ENCODE peak calls at places on chromosome 14, in four cellular contexts. T, X, A and H are unnamed samples.

GRCh38 chr14:52265248-52265647 is 2.2 kb upstream of the PTGDR start:
- DNase-seq in T (no peak), X (no peak), A (no peak), H (no peak)

GRCh38 chr14:74042296-74042695 is 23.1 kb downstream of the BBOF1 start:
- DNase-seq in X (no peak), T (no peak), A (no peak), H (no peak)

GRCh38 chr14:37413504-37414003 is 181.5 kb downstream of the FOXA1 start:
- DNase-seq in T (peak; percentile 69), A (no peak), X (no peak), H (no peak)

GRCh38 chr14:39230416-39230815 is 3.3 kb upstream of the MIA2 start:
- DNase-seq in T (no peak), A (no peak), X (peak; percentile 19), H (no peak)

GRCh38 chr14:75969126-75969525 is 12.7 kb downstream of the TGFB3 start:
- DNase-seq in A (no peak), T (no peak), X (no peak), H (no peak)

GRCh38 chr14:92613008-92613658 is 99.6 kb downstream of the RIN3 start:
- DNase-seq in X (peak; percentile 24), T (peak; percentile 20), A (no peak), H (peak; percentile 97)

GRCh38 chr14:23631234-23631633 is 4.9 kb upstream of the DHRS2 start:
- DNase-seq in X (no peak), A (no peak), T (no peak), H (no peak)

GRCh38 chr14:77584809-77585208 is 31.6 kb downstream of the SPTLC2 start:
- DNase-seq in A (no peak), X (no peak), T (no peak), H (no peak)

GRCh38 chr14:90300649-90301048 is 31.1 kb downstream of the NRDE2 start:
- DNase-seq in T (no peak), X (no peak), A (no peak), H (no peak)

GRCh38 chr14:88551094-88551870 is 3.5 kb downstream of the PTPN21 start:
- DNase-seq in X (peak; percentile 58), T (no peak), A (peak; percentile 58), H (peak; percentile 96)

GRCh38 chr14:52175982-52176502 is 91.5 kb upstream of the PTGDR start:
- DNase-seq in T (no peak), A (no peak), X (no peak), H (no peak)

GRCh38 chr14:61562321-61563161 is 132.8 kb upstream of the HIF1A start:
- DNase-seq in T (peak; percentile 90), A (peak; percentile 96), X (peak; percentile 79), H (no peak)

GRCh38 chr14:97640031-97640430 is 842.8 kb downstream of the VRK1 start:
- DNase-seq in X (no peak), A (no peak), T (no peak), H (no peak)

GRCh38 chr14:96359959-96360358 is 3.2 kb downstream of the ATG2B start:
- DNase-seq in T (no peak), X (no peak), A (no peak), H (no peak)

GRCh38 chr14:34711808-34712712 is 2.3 kb downstream of the CFL2 start:
- DNase-seq in T (no peak), A (no peak), X (no peak), H (no peak)

GRCh38 chr14:66628646-66629045 is 120.7 kb downstream of the GPHN start:
- DNase-seq in X (no peak), T (no peak), A (no peak), H (no peak)

GRCh38 chr14:55440385-55440784 is at the start of gene TBPL2:
- DNase-seq in A (no peak), X (no peak), T (no peak), H (peak; percentile 90)

GRCh38 chr14:39097159-39097558 is 5.9 kb downstream of the SEC23A start:
- DNase-seq in T (peak; percentile 90), X (peak; percentile 3), A (no peak), H (no peak)

GRCh38 chr14:76348898-76349297 is 27.0 kb upstream of the ESRRB start:
- DNase-seq in X (peak; percentile 3), A (peak; percentile 74), T (no peak), H (no peak)

GRCh38 chr14:33679461-33680225 is 271.2 kb downstream of the EGLN3 start:
- DNase-seq in T (no peak), X (no peak), A (no peak), H (no peak)

GRCh38 chr14:100443643-100444042 is 120.5 kb downstream of the SLC25A47 start:
- DNase-seq in X (no peak), A (no peak), T (no peak), H (no peak)
- TF ChIP-seq FOSL1 in X (no peak), A (peak; percentile 28), T (no peak), H (no peak)

DNA sequence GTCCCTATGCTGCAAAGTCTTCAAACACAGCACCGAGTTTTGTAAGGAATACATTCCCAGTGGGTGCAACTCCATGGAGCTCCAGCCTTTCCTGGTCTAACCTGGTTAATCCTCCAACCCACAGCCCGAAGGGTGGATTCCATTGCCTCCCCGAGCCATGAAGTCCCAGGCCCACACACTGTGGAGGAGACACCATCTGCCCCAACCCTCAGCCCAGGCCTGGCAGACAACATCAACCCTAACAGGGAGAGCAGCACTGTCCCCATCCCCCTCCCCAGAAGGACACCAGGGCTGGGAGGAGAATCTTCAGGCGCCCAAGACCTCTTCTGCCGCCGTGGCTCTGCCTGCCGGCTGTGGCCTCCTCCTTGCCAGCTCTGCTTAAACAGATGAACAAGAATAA is 15.8 kb upstream of the ZFP36L1 start:
- DNase-seq in A (no peak), X (no peak), T (no peak), H (no peak)
- TF ChIP-seq FOSL1 in A (no peak), X (no peak), T (no peak), H (no peak)

DNA sequence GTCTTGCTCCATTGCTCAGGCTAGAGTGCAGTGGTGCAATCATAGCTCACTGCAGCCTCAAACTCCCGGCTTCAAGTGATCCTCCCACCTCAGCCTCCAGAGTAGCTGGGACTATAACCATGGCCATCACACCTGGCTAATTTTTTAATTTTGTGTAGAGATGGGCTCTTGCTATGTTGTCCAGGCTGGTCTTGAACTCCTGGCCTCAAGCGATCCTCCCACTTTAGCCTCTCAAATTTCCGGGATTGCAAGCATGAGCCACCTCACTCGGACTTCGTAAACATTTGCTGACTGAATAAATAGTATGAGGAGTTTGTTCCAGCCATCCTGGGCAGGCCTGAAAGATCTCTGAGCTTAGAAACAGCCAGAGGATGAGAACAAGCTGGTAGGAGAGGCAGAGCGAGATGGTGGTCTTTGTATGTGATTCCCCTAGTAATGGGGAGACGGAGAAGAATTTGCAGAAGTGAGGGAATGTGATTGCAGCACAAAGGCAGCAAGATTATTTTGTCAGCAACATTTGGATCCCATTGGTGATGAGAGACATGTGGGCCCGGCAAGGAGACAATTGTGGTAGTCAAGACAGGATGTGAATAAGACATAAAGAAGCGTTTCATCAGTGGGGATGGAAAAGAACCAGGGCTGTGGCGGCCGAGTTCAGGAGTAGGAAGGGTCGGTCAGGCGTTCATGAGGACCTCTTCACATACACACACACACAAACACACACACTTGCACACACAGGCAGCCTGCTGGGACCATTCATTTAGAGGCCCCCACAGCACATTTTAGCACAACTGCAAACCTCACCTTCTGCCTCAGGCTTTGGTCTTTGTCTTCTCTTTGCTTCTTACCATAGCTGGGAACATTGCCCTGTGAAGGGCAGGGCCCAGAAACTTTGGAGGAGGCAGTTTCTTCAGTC is 155.5 kb downstream of the ZFP36L1 start:
- DNase-seq in X (no peak), T (no peak), A (no peak), H (peak; percentile 26)
- TF ChIP-seq FOSL1 in X (no peak), T (no peak), A (no peak), H (no peak)

DNA sequence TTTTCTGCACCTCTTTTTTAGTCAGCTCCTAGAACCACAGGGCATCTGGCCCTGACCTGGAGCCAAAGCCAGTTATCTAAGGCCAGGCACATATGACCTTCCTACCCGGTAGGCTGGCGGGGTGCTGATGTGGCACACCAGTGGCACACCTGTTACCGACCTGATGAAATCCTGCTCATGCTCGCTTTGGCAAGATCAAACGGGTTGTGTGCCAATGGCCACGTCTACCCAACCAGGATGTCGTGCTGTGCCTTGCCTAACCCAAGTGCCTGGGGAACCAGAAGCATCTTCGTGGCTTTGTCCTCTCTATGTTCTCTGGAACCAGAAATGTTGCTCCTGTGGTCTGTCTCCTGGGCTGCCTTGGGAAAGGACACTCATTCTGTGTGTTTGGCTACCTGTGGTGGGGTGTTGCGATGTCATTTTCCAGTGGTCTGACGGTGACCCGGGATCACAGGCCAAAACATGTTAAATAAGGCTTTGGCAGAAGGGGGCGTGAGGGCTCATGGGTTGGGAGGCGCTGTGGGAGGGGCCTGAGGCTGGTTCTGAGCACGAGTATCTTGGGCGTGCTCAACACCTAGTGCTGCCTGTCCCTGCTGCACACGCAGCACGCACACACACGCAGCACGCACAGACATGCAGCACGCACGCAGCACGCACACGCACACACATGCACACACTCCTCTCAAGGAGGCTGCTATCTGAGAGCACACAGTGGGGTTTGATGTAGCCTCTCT is 27.9 kb downstream of the CCNK start:
- DNase-seq in X (peak; percentile 17), A (no peak), T (no peak), H (peak; percentile 56)
- TF ChIP-seq FOSL1 in X (no peak), A (no peak), T (no peak), H (no peak)

DNA sequence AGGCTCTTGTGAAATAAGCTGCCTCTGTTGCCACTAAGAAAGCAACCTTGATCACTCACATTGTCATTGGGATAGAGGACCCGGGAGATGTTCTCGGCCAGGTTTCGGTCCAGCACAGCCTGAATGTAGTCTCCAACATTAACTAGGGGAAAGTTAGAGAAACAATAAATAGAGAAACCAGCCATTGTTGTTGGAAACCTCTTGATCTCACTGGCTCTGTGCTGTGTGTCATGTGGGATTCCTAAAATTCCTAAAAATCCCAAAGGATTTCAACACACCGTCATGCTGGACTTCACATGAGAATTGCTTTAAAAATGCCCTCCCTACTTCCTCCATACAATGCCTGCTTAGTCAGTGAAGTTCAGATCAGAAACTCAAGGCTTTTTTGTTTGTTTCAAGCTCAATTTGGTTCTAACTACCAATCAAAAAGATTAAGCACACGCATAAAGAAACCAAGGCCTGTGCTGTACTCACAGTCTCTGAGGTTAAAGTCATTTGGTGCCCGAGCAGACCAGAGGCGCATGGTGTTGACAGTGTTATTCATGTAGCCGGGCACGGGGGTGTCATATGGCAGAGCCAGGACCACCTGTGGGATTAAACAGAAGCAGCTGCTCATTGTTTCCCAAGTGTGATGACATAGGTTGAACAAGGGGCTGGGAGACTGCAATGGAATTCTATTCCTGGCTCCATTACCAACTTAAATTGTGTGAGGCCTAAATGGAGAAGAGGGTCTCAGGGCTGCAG is 23.6 kb downstream of the PYGL start:
- DNase-seq in T (peak; percentile 90), X (no peak), A (no peak), H (no peak)
- TF ChIP-seq FOSL1 in T (no peak), X (no peak), A (no peak), H (no peak)

GRCh38 chr14:93902619-93903307 is 24.4 kb upstream of the FAM181A start:
- DNase-seq in T (peak; percentile 56), A (no peak), X (no peak), H (no peak)

GRCh38 chr14:93905623-93906022 is 21.5 kb upstream of the FAM181A start:
- DNase-seq in A (no peak), X (no peak), T (peak; percentile 92), H (no peak)

GRCh38 chr14:93901813-93902212 is 25.3 kb upstream of the FAM181A start:
- DNase-seq in X (no peak), T (no peak), A (no peak), H (no peak)

GRCh38 chr14:93906341-93907329 is 20.5 kb upstream of the FAM181A start:
- DNase-seq in T (peak; percentile 59), X (peak; percentile 68), A (peak; percentile 63), H (peak; percentile 87)

GRCh38 chr14:93903342-93904184 is 23.6 kb upstream of the FAM181A start:
- DNase-seq in X (peak; percentile 6), T (peak; percentile 54), A (peak; percentile 15), H (peak; percentile 81)
- TF ChIP-seq FOSL1 in X (no peak), T (no peak), A (no peak), H (no peak)

GRCh38 chr14:35747379-35747778 is 61.7 kb downstream of the RALGAPA1 start:
- DNase-seq in T (peak; percentile 23), X (no peak), A (no peak), H (no peak)
- TF ChIP-seq FOSL1 in T (no peak), X (no peak), A (no peak), H (no peak)